ENCODE peak calls at places on chromosomes 1 and 21, in seven cellular contexts. V is CD8-positive, alpha-beta T cell; Z is OCI-LY7; A is fibroblast of pulmonary artery; R is fibroblast of lung; S is upper lobe of right lung; N is AG04450. Q is an unnamed sample.
A peak's percentile ranks its signal among the peaks of the same experiment; 100 is the strongest.

GRCh38 chr1:171243878-171244277 is 4.4 kb upstream of the FMO1 start:
- DNase-seq in V (no peak), Z (no peak), A (no peak), R (no peak), S (no peak), N (no peak), Q (no peak)

GRCh38 chr1:145720878-145721671 is 1.8 kb downstream of the CD160 start:
- DNase-seq in V (peak; percentile 67), Z (peak; percentile 69), A (peak; percentile 46), R (peak; percentile 47), S (peak; percentile 83), N (peak; percentile 29), Q (no peak)

GRCh38 chr1:214013614-214014377 is 26.0 kb downstream of the PROX1 start:
- DNase-seq in V (no peak), Z (no peak), A (no peak), R (no peak), S (no peak), N (no peak), Q (no peak)

GRCh38 chr1:112263464-112263863 is 132.6 kb upstream of the CTTNBP2NL start:
- DNase-seq in V (no peak), Z (no peak), A (peak; percentile 80), R (peak; percentile 61), S (no peak), N (no peak), Q (peak; percentile 5)

GRCh38 chr21:33644383-33645074 is 2.2 kb downstream of the ITSN1 start:
- DNase-seq in V (no peak), Z (no peak), A (peak; percentile 92), R (peak; percentile 78), S (no peak), N (no peak), Q (no peak)

GRCh38 chr1:190172636-190173410 is 304.8 kb downstream of the BRINP3 start:
- DNase-seq in V (no peak), Z (no peak), A (peak; percentile 76), R (no peak), S (no peak), N (no peak), Q (no peak)

GRCh38 chr1:21289700-21290545 is at the start of gene ECE1:
- DNase-seq in V (peak; percentile 40), Z (peak; percentile 72), A (peak; percentile 37), R (no peak), S (peak; percentile 80), N (no peak), Q (no peak)

GRCh38 chr1:184647471-184647870 is 107.2 kb downstream of the EDEM3 start:
- DNase-seq in V (no peak), Z (no peak), A (no peak), R (peak; percentile 47), S (no peak), N (no peak), Q (no peak)

GRCh38 chr1:114524933-114525332 is 13.9 kb upstream of the TRIM33 start:
- DNase-seq in V (no peak), Z (peak; percentile 19), A (no peak), R (no peak), S (no peak), N (no peak), Q (no peak)

GRCh38 chr21:46425061-46425460 is 33.6 kb upstream of the DIP2A start:
- DNase-seq in V (peak; percentile 12), Z (no peak), A (no peak), R (no peak), S (no peak), N (no peak), Q (no peak)

GRCh38 chr1:1614204-1614953 is 921 bp upstream of the MIB2 start:
- DNase-seq in V (no peak), Z (no peak), A (peak; percentile 94), R (peak; percentile 62), S (peak; percentile 81), N (peak; percentile 37), Q (peak; percentile 12)

GRCh38 chr1:21045351-21045750 is 131.3 kb downstream of the EIF4G3 start:
- DNase-seq in V (no peak), Z (no peak), A (peak; percentile 28), R (peak; percentile 17), S (no peak), N (no peak), Q (no peak)

GRCh38 chr1:243287652-243288051 is 31.8 kb downstream of the SDCCAG8 start:
- DNase-seq in V (no peak), Z (peak; percentile 29), A (peak; percentile 88), R (peak; percentile 87), S (no peak), N (peak; percentile 37), Q (peak; percentile 41)

GRCh38 chr1:173388352-173388751 is 88.8 kb upstream of the PRDX6 start:
- DNase-seq in V (no peak), Z (no peak), A (no peak), R (no peak), S (no peak), N (no peak), Q (no peak)

GRCh38 chr21:44723177-44724131 is 12.1 kb upstream of the TSPEAR start:
- DNase-seq in V (no peak), Z (no peak), A (no peak), R (no peak), S (no peak), N (no peak), Q (no peak)

GRCh38 chr1:39129514-39129913 is 75.0 kb upstream of the MACF1 start:
- DNase-seq in V (no peak), Z (peak; percentile 13), A (peak; percentile 69), R (peak; percentile 52), S (no peak), N (no peak), Q (no peak)

GRCh38 chr1:199038188-199038587 is 399.3 kb downstream of the PTPRC start:
- DNase-seq in V (no peak), Z (no peak), A (no peak), R (no peak), S (no peak), N (no peak), Q (no peak)

GRCh38 chr1:224609333-224609732 is 6.8 kb upstream of the CNIH3 start:
- DNase-seq in V (no peak), Z (no peak), A (peak; percentile 18), R (peak; percentile 70), S (no peak), N (no peak), Q (no peak)

GRCh38 chr1:118905206-118905605 is 82.9 kb downstream of the TBX15 start:
- DNase-seq in V (no peak), Z (no peak), A (no peak), R (no peak), S (no peak), N (no peak), Q (no peak)

GRCh38 chr1:54323324-54323739 is 82.9 kb downstream of the SSBP3 start:
- DNase-seq in V (no peak), Z (no peak), A (no peak), R (no peak), S (no peak), N (no peak), Q (no peak)
- TF ChIP-seq CTCF in V (no peak), Z (no peak), A (peak; percentile 24), R (no peak), S (no peak), N (peak; percentile 18), Q (no peak)

DNA sequence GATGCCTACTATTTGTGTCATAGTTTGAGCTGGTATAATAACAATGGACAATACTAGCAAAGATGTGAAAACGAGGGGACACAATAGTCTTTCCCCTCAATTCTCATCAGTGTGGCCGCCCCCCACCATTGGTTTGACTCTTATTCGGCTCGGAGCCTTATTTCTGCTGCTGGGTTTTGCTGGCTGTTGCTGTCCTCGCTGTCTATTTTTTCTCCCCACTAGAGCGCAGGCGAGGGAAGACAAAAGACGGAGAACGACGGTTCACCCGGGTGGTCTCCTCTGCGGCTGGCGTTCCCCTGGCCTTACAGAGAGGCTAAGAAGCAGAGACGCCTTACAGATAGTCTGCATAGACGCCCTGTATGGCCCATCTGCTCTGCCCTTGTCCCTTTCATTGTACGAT is 19.4 kb downstream of the CLIC6 start:
- DNase-seq in V (no peak), Z (peak; percentile 34), A (no peak), R (peak; percentile 35), S (no peak), N (no peak), Q (no peak)
- TF ChIP-seq CTCF in V (no peak), Z (peak; percentile 73), A (no peak), R (peak; percentile 60), S (no peak), N (no peak), Q (no peak)

GRCh38 chr1:14954930-14955329 is 198.6 kb upstream of the TMEM51 start:
- DNase-seq in V (no peak), Z (no peak), A (no peak), R (no peak), S (no peak), N (no peak), Q (no peak)
- TF ChIP-seq CTCF in V (no peak), Z (no peak), A (no peak), R (no peak), S (no peak), N (no peak), Q (no peak)

DNA sequence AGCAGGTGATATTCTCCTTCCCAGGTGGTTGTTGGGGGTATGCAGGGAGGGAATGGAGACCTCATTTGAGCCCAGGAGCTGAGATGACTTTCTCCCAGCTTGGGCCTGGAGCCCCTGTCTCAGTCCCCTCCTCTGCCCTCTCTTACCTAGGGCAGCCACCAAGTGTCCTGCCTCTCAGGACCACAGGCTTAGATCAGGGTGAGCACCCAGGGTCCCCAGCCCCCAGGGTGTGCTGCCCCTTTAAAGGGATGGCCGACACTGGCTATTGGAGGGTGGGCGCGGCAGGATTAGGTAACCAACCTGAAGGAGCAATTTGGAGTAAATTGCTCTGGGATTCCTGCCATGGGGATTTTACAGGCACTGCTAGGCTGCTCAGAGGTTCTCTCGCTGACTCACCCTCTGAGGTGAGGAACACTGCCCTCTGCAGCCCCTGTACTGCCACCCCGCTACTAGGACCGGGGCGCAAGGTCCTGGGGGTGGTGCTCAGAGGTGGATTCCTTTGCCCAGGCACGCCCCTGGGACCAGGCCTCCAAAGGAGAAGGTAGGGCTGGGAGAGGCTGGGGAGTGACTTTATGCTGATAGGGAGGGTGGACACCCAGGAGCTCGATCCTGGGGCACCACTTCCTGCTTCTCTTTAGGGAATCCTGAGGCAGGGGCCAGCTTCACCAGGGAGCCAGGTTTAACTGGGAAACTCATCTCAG is 1.5 kb downstream of the RPS6KA1 start:
- DNase-seq in V (no peak), Z (peak; percentile 49), A (peak; percentile 42), R (peak; percentile 19), S (peak; percentile 92), N (no peak), Q (no peak)
- TF ChIP-seq CTCF in V (no peak), Z (peak; percentile 74), A (peak; percentile 21), R (peak; percentile 6), S (peak; percentile 48), N (peak; percentile 31), Q (no peak)